ENCODE peak calls at places on chromosome 3, in four cellular contexts. One of them, this sample, is unnamed.

GRCh38 chr3:65627102-65627501 is 411.6 kb downstream of the MAGI1 start:
- DNase-seq in NCI-H1092: no peak
- DNase-seq in NCI-H460: no peak
- DNase-seq in CD8-positive, alpha-beta T cell: no peak
- DNase-seq in this sample: no peak

GRCh38 chr3:31890742-31891469 is 90.2 kb downstream of the OSBPL10 start:
- DNase-seq in NCI-H1092: no peak
- DNase-seq in NCI-H460: no peak
- DNase-seq in CD8-positive, alpha-beta T cell: no peak
- DNase-seq in this sample: no peak

GRCh38 chr3:186083746-186084145 is 25.1 kb downstream of the ETV5 start:
- DNase-seq in NCI-H1092: no peak
- DNase-seq in NCI-H460: no peak
- DNase-seq in CD8-positive, alpha-beta T cell: no peak
- DNase-seq in this sample: no peak

GRCh38 chr3:78601249-78601648 is 1166.5 kb downstream of the ROBO1 start:
- DNase-seq in NCI-H1092: no peak
- DNase-seq in NCI-H460: no peak
- DNase-seq in CD8-positive, alpha-beta T cell: no peak
- DNase-seq in this sample: no peak

GRCh38 chr3:137105277-137105977 is 147.6 kb downstream of the IL20RB start:
- DNase-seq in NCI-H1092: peak
- DNase-seq in NCI-H460: peak
- DNase-seq in CD8-positive, alpha-beta T cell: no peak
- DNase-seq in this sample: peak

GRCh38 chr3:76631251-76631650 is 408.6 kb upstream of the ROBO2 start:
- DNase-seq in NCI-H1092: no peak
- DNase-seq in NCI-H460: no peak
- DNase-seq in CD8-positive, alpha-beta T cell: no peak
- DNase-seq in this sample: no peak

GRCh38 chr3:127183931-127184869 is 8.7 kb upstream of the PRR23E start:
- DNase-seq in NCI-H1092: no peak
- DNase-seq in NCI-H460: no peak
- DNase-seq in CD8-positive, alpha-beta T cell: no peak
- DNase-seq in this sample: no peak

GRCh38 chr3:133487920-133488540 is 85.5 kb upstream of the CDV3 start:
- DNase-seq in NCI-H1092: no peak
- DNase-seq in NCI-H460: no peak
- DNase-seq in CD8-positive, alpha-beta T cell: no peak
- DNase-seq in this sample: no peak

GRCh38 chr3:29514170-29514569 is 233.3 kb downstream of the RBMS3 start:
- DNase-seq in NCI-H1092: no peak
- DNase-seq in NCI-H460: no peak
- DNase-seq in CD8-positive, alpha-beta T cell: no peak
- DNase-seq in this sample: no peak

GRCh38 chr3:129661766-129662165 is 55.3 kb upstream of the PLXND1 start:
- DNase-seq in NCI-H1092: no peak
- DNase-seq in NCI-H460: no peak
- DNase-seq in CD8-positive, alpha-beta T cell: no peak
- DNase-seq in this sample: no peak

GRCh38 chr3:51710631-51711351 is 3.9 kb downstream of the GRM2 start:
- DNase-seq in NCI-H1092: no peak
- DNase-seq in NCI-H460: no peak
- DNase-seq in CD8-positive, alpha-beta T cell: no peak
- DNase-seq in this sample: no peak

GRCh38 chr3:27797773-27798172 is 75.7 kb upstream of the EOMES start:
- DNase-seq in NCI-H1092: no peak
- DNase-seq in NCI-H460: no peak
- DNase-seq in CD8-positive, alpha-beta T cell: no peak
- DNase-seq in this sample: no peak

GRCh38 chr3:27219127-27219860 is 149.9 kb downstream of the NEK10 start:
- DNase-seq in NCI-H1092: no peak
- DNase-seq in NCI-H460: no peak
- DNase-seq in CD8-positive, alpha-beta T cell: no peak
- DNase-seq in this sample: no peak

This sample was measured in NCI-H774.